ENCODE peak calls at places on chromosomes 11 and 22, in six cellular contexts. U is left lung, A is cardiac fibroblast, K is IMR-90, H is fibroblast of the aortic adventitia, M is Panc1. I is an unnamed sample.

GRCh38 chr11:64850979-64851567 is 6.6 kb upstream of the CDC42BPG start:
- DNase-seq in H (no peak), M (no peak), A (no peak), K (no peak), U (no peak), I (no peak)

GRCh38 chr11:27467181-27467913 is 5.2 kb downstream of the LGR4 start:
- DNase-seq in M (no peak), H (no peak), U (no peak), K (no peak), A (no peak), I (no peak)

GRCh38 chr11:1896895-1897294 is 5.2 kb upstream of the PRR33 start:
- DNase-seq in U (peak), K (no peak), A (no peak), H (no peak), M (no peak), I (no peak)

GRCh38 chr11:134524201-134524600 is 112.2 kb upstream of the B3GAT1 start:
- DNase-seq in M (no peak), K (no peak), A (no peak), U (peak), H (no peak), I (no peak)

GRCh38 chr11:112797653-112798293 is 163.4 kb upstream of the NCAM1 start:
- DNase-seq in A (peak), M (peak), K (no peak), H (peak), U (no peak), I (no peak)

GRCh38 chr11:98564233-98564632 is 456.5 kb upstream of the CNTN5 start:
- DNase-seq in M (no peak), U (no peak), K (no peak), H (no peak), A (no peak), I (no peak)

GRCh38 chr22:28541137-28541536 is 138.5 kb downstream of the TTC28 start:
- DNase-seq in M (no peak), K (no peak), U (no peak), A (no peak), H (no peak), I (no peak)

GRCh38 chr22:30299322-30299721 is 10.0 kb upstream of the CASTOR1 start:
- DNase-seq in M (no peak), K (no peak), A (no peak), U (no peak), H (no peak), I (no peak)

GRCh38 chr22:39405346-39406085 is 5.9 kb downstream of the TAB1 start:
- DNase-seq in U (no peak), K (peak), M (no peak), H (peak), A (peak), I (peak)

GRCh38 chr22:49372111-49372529 is 455.6 kb downstream of the BRD1 start:
- DNase-seq in K (no peak), M (no peak), H (no peak), A (no peak), U (peak), I (no peak)

GRCh38 chr11:121886956-121887355 is 229.1 kb downstream of the BLID start:
- DNase-seq in H (no peak), A (no peak), M (no peak), K (no peak), U (no peak), I (no peak)

DNA sequence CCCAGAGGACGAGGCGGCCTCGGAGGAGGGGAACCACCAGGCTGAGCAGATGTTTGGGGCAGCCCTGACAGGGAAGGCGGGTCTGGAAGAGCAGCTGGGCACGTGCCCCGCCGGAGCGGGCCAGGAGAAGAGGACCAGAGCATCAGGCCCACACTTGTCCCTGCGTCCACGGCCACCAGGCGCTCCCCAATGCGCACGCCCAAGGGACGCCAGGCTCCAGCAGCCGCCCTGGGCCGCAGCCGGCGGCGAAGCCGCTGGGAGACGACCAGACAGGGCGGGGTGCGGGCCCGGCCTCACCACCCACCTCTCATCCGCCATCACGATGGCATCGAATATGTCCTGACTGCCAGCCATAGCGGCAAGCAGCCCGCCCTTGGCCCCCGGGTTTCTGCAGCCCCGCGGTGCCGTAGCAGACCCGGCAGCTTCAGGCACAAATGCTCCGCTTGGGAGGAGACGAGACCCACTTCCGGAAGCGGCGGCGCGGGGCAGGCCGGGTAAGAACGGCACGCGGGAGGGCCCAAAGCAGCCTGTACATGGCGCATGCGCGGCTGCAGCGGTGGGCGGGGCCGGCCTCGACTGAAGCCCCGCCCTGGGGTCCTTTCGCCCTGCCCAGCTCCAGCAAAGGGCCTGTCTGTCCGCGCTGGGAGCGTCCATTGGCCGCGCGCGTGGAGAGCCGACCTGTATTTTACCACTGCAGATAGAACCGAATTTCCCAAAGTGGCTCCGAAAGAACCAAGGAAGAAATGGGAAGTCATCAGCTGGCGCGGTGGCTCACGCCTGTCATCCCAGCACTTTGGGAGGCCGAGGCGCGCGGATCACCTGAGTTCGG is at the start of gene LTO1:
- DNase-seq in U (peak), K (peak), A (peak), H (peak), M (peak), I (peak)
- TF ChIP-seq CTCF in U (no peak), K (no peak), A (no peak), H (no peak), M (no peak), I (no peak)

GRCh38 chr11:73383249-73384126 is 7.3 kb downstream of the RELT start:
- DNase-seq in K (no peak), H (no peak), A (no peak), U (no peak), M (no peak), I (no peak)
- TF ChIP-seq CTCF in K (no peak), H (no peak), A (no peak), U (no peak), M (no peak), I (no peak)

GRCh38 chr11:79227308-79227707 is 213.5 kb downstream of the TENM4 start:
- DNase-seq in K (no peak), H (no peak), A (no peak), U (no peak), M (no peak), I (no peak)
- TF ChIP-seq CTCF in K (no peak), H (no peak), A (no peak), U (no peak), M (no peak), I (no peak)

DNA sequence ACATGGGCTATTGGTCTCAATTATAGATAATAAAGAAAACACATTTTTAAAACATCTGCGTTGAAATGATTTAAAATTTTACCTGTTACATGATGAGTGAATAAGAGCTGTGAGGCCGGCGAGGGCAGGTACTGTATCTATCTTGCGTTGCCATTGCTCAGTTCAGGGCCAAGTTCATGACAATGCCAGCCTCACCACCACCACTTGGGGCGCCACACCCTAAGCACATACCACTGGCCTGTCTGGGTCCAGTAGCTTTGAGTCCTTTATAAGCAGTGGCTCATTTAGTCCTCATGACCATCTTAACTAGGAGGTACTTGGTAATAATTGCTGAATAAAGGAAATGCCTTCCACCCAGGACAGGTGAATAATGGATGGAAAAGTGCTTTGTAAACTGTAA is 14.5 kb upstream of the MB start:
- DNase-seq in M (no peak), U (peak), K (no peak), H (no peak), A (peak), I (no peak)
- TF ChIP-seq CTCF in M (peak), U (peak), K (peak), H (peak), A (peak), I (peak)

GRCh38 chr11:46987183-46987582 is 50.6 kb downstream of the CSTPP1 start:
- DNase-seq in H (no peak), K (no peak), U (no peak), M (no peak), A (no peak), I (no peak)
- TF ChIP-seq CTCF in H (no peak), K (no peak), U (no peak), M (peak), A (no peak), I (no peak)

GRCh38 chr11:96524475-96524874 is 134.7 kb downstream of the JRKL start:
- DNase-seq in M (no peak), A (peak), K (peak), U (no peak), H (peak), I (no peak)
- TF ChIP-seq CTCF in M (peak), A (no peak), K (no peak), U (no peak), H (peak), I (peak)

DNA sequence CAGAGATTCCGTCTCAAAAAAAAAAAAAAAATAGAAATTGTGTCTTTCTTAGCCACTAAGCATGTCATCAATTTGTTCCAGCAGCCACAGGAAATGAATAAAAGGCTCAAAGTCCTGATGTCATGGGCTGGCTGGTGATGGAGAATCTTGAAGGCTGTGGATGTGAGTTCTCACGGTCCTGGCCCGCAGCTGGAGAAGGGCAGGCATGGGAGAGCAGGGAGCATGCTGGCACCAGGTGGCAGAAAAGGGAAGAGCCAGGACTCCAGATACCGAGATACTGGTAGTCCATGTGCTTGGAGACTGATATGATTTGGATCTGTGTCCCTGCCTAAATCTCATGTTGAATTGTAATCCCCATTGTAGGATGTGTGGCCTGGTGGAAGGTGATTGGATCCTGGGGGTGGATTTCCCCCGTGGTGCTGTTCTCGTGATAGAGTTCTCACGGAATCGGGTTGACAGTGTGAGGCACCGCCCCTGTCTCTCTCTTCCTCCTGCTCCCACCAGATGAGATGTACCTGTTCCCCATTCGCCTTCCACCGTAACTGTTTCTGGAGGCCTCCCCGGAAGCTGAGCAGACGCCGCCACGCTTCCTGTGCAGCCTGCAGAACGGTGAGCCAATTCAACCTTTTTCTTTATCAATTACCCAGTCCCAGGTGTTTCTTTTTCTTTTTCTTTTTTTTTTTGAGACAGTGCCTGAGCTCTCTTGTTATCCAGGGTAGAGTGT is 18.1 kb downstream of the MRGPRD start:
- DNase-seq in A (no peak), U (no peak), K (no peak), M (no peak), H (no peak), I (no peak)
- TF ChIP-seq CTCF in A (no peak), U (no peak), K (no peak), M (no peak), H (no peak), I (no peak)

GRCh38 chr11:46914910-46915309 is 3.4 kb downstream of the LRP4 start:
- DNase-seq in H (no peak), A (no peak), M (no peak), K (no peak), U (no peak), I (no peak)

GRCh38 chr11:46916251-46916650 is 2.1 kb downstream of the LRP4 start:
- DNase-seq in K (no peak), M (no peak), A (peak), U (no peak), H (no peak), I (no peak)

GRCh38 chr11:46917109-46918086 is 952 bp downstream of the LRP4 start:
- DNase-seq in M (no peak), H (no peak), U (no peak), K (no peak), A (no peak), I (no peak)

GRCh38 chr11:46918087-46918751 is at the start of gene LRP4:
- DNase-seq in A (no peak), U (no peak), K (no peak), H (no peak), M (no peak), I (no peak)

DNA sequence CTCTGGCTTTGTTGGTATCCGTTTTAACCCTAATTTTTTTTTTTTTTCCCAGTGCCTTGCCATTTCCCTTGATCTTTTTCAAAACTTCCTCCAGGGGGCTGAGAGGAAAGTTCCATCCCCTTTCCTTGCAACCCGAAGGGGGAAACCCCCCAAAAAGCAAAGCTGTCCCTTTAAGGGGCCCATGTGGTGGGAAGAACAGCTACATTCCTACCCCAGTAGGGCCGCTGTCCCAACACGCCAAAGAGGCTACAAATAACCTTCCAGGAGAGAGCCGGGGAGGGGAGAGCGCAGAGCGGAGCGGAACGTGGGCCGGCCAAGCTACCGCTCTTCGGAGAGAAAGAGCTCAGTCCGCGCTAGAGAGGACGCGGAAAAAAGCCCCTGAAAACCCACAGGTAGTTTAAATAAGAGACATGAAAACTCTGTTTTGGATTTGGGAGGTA is 1.7 kb downstream of the LRP4 start:
- DNase-seq in U (no peak), H (peak), K (peak), M (no peak), A (peak), I (peak)
- TF ChIP-seq CTCF in U (no peak), H (peak), K (peak), M (peak), A (peak), I (peak)

I was measured in HFFc6.